ENCODE peak calls at places on chromosomes 16 and 17, in six cellular contexts. I is skeletal muscle cell, D is AG04450, N is mammary epithelial cell, A is GM04504, O is non-pigmented ciliary epithelial cell. K is an unnamed sample.

GRCh38 chr17:50635720-50636144 is 1.1 kb downstream of the ABCC3 start:
- DNase-seq in O (no peak), I (no peak), D (no peak), A (no peak), N (no peak), K (no peak)

GRCh38 chr17:72580321-72581127 is 459.7 kb downstream of the SOX9 start:
- DNase-seq in N (peak), A (no peak), I (no peak), O (no peak), D (no peak), K (no peak)

GRCh38 chr17:75010683-75011406 is 1.6 kb upstream of the MRPL58 start:
- DNase-seq in I (no peak), A (no peak), D (no peak), O (no peak), N (peak), K (no peak)

GRCh38 chr17:82939213-82940030 is 99.6 kb upstream of the ZNF750 start:
- DNase-seq in I (no peak), D (no peak), O (no peak), A (no peak), N (no peak), K (no peak)

GRCh38 chr17:81920612-81921530 is 2.9 kb upstream of the SIRT7 start:
- DNase-seq in I (no peak), D (no peak), N (no peak), O (no peak), A (no peak), K (no peak)

GRCh38 chr17:43543300-43543699 is 2.8 kb downstream of the ETV4 start:
- DNase-seq in O (no peak), D (no peak), I (no peak), N (no peak), A (no peak), K (no peak)

GRCh38 chr17:48559609-48560451 is 14.9 kb upstream of the HOXB2 start:
- DNase-seq in I (no peak), N (no peak), O (no peak), A (no peak), D (no peak), K (no peak)

GRCh38 chr16:52539197-52539596 is 7.7 kb downstream of the TOX3 start:
- DNase-seq in N (no peak), D (no peak), I (no peak), O (no peak), A (no peak), K (no peak)

K was measured in GM12892.